ENCODE peak calls at places on chromosomes 1 and 21, in four cellular contexts. I is NCI-H1092 treated with DMSO at 0.1 percent for 48 hours; D is stimulated activated CD4-positive, alpha-beta T cell treated with anti-CD3 and anti-CD28 coated beads, Interleukin-12 subunit alpha, Interleukin-12 subunit beta, amount 100 ng/mL, for 4 hours; C is GM03348. M is an unnamed sample.
A peak's percentile ranks its signal among the peaks of the same experiment; 100 is the strongest.

GRCh38 chr1:206002833-206003532 is at the start of gene RAB7B:
- DNase-seq in D (no peak), C (peak; percentile 90), I (no peak), M (peak; percentile 65)

GRCh38 chr1:34155851-34156250 is 9.2 kb downstream of the CSMD2 start:
- DNase-seq in I (no peak), C (peak; percentile 52), D (no peak), M (no peak)

GRCh38 chr1:2145946-2146835 is 48.4 kb downstream of the FAAP20 start:
- DNase-seq in C (no peak), I (no peak), D (no peak), M (no peak)

GRCh38 chr1:167582064-167582463 is 28.5 kb upstream of the CREG1 start:
- DNase-seq in I (no peak), C (no peak), D (no peak), M (no peak)

GRCh38 chr21:38126677-38127271 is 130.0 kb upstream of the KCNJ15 start:
- DNase-seq in D (peak; percentile 37), I (peak; percentile 78), C (peak; percentile 69), M (peak; percentile 4)

GRCh38 chr1:214072758-214073157 is 85.0 kb downstream of the PROX1 start:
- DNase-seq in D (no peak), C (no peak), I (no peak), M (no peak)

GRCh38 chr21:46226920-46227599 is 1.5 kb downstream of the LSS start:
- DNase-seq in C (peak; percentile 47), I (no peak), D (no peak), M (peak; percentile 67)

GRCh38 chr1:34885405-34886247 is 26.1 kb upstream of the SMIM12 start:
- DNase-seq in C (peak; percentile 77), D (peak; percentile 63), I (no peak), M (no peak)

GRCh38 chr1:78408192-78408591 is 82.6 kb upstream of the PTGFR start:
- DNase-seq in C (peak; percentile 37), D (no peak), I (no peak), M (peak; percentile 94)